ENCODE peak calls at places on chromosomes 11 and 22, in five cellular contexts. R, Q, W, L and V are unnamed samples.
A peak's percentile ranks its signal among the peaks of the same experiment; 100 is the strongest.

GRCh38 chr11:78219493-78220217 is 30.9 kb downstream of the USP35 start:
- DNase-seq in R (no peak), Q (peak; percentile 47), W (no peak), L (no peak), V (no peak)

GRCh38 chr11:10454902-10455631 is at the start of gene AMPD3:
- DNase-seq in R (no peak), Q (peak; percentile 98), W (no peak), L (no peak), V (no peak)

GRCh38 chr11:8219257-8220021 is 44.2 kb downstream of the LMO1 start:
- DNase-seq in R (peak; percentile 58), Q (peak; percentile 96), W (peak; percentile 43), L (peak; percentile 62), V (no peak)

GRCh38 chr11:746289-747175 is 732 bp upstream of the TALDO1 start:
- DNase-seq in R (peak; percentile 39), Q (peak; percentile 60), W (no peak), L (peak; percentile 42), V (no peak)

GRCh38 chr11:94740975-94741707 is 27.0 kb upstream of the AMOTL1 start:
- DNase-seq in R (no peak), Q (peak; percentile 96), W (peak; percentile 28), L (peak; percentile 37), V (no peak)

GRCh38 chr11:62145261-62145871 is 21.6 kb downstream of the INCENP start:
- DNase-seq in R (peak; percentile 13), Q (peak; percentile 35), W (no peak), L (peak; percentile 6), V (no peak)

GRCh38 chr11:61747389-61748285 is 4.8 kb upstream of the MYRF start:
- DNase-seq in R (peak; percentile 86), Q (peak; percentile 99), W (peak; percentile 85), L (peak; percentile 87), V (peak; percentile 76)

GRCh38 chr22:45413368-45414211 is at the start of the genes RIBC2 and SMC1B:
- DNase-seq in R (peak; percentile 90), Q (peak; percentile 98), W (peak; percentile 71), L (peak; percentile 75), V (peak; percentile 75)

GRCh38 chr11:60563553-60564235 is 48.5 kb downstream of the MS4A13 start:
- DNase-seq in R (no peak), Q (no peak), W (no peak), L (no peak), V (no peak)

GRCh38 chr22:35883028-35883620 is 145.5 kb downstream of the RBFOX2 start:
- DNase-seq in R (no peak), Q (no peak), W (no peak), L (no peak), V (no peak)

GRCh38 chr11:35118906-35119305 is 20.1 kb upstream of the CD44 start:
- DNase-seq in R (no peak), Q (no peak), W (no peak), L (no peak), V (no peak)

GRCh38 chr22:39270280-39270679 is 25.5 kb upstream of the PDGFB start:
- DNase-seq in R (no peak), Q (no peak), W (no peak), L (no peak), V (no peak)

GRCh38 chr11:58742981-58743880 is 11.5 kb upstream of the GLYAT start:
- DNase-seq in R (no peak), Q (no peak), W (no peak), L (no peak), V (no peak)

GRCh38 chr11:27445625-27446024 is 27.0 kb downstream of the LGR4 start:
- DNase-seq in R (no peak), Q (no peak), W (no peak), L (no peak), V (no peak)

GRCh38 chr22:29030016-29030617 is 31.5 kb downstream of the C22orf31 start:
- DNase-seq in R (peak; percentile 52), Q (no peak), W (no peak), L (peak; percentile 28), V (no peak)

GRCh38 chr11:122103366-122103765 is 12.6 kb downstream of the BLID start:
- DNase-seq in R (no peak), Q (peak; percentile 54), W (no peak), L (no peak), V (no peak)

GRCh38 chr11:65557280-65558001 is 718 bp downstream of the LTBP3 start:
- DNase-seq in R (no peak), Q (no peak), W (no peak), L (no peak), V (no peak)

GRCh38 chr22:31144223-31144622 is 3.9 kb upstream of the PLA2G3 start:
- DNase-seq in R (no peak), Q (no peak), W (no peak), L (no peak), V (no peak)

GRCh38 chr11:35143509-35144102 is 4.6 kb downstream of the CD44 start:
- DNase-seq in R (no peak), Q (no peak), W (no peak), L (no peak), V (no peak)

GRCh38 chr11:114183041-114183511 is 113.1 kb upstream of the NNMT start:
- DNase-seq in R (no peak), Q (no peak), W (peak; percentile 34), L (no peak), V (no peak)
- H3K4me1 ChIP-seq in R (peaks cover 17% of the 10 kb centered on the region), Q (no peaks in the 10 kb centered on the region), W (peaks cover 8% of the 10 kb centered on the region), L (peaks cover 62% of the 10 kb centered on the region), V (peaks cover 96% of the 10 kb centered on the region)

GRCh38 chr11:57659669-57660068 is 2.1 kb downstream of the CLP1 start:
- DNase-seq in R (no peak), Q (no peak), W (no peak), L (no peak), V (no peak)

GRCh38 chr11:57662893-57663292 is 5.0 kb upstream of the ZDHHC5 start:
- DNase-seq in R (no peak), Q (no peak), W (no peak), L (no peak), V (no peak)

GRCh38 chr11:57667065-57667714 is 724 bp upstream of the ZDHHC5 start:
- DNase-seq in R (peak; percentile 95), Q (peak; percentile 99), W (peak; percentile 98), L (peak; percentile 95), V (peak; percentile 96)

GRCh38 chr11:57667715-57668466 is at the start of gene ZDHHC5:
- DNase-seq in R (peak; percentile 99), Q (peak; percentile 100), W (peak; percentile 99), L (peak; percentile 99), V (peak; percentile 99)

DNA sequence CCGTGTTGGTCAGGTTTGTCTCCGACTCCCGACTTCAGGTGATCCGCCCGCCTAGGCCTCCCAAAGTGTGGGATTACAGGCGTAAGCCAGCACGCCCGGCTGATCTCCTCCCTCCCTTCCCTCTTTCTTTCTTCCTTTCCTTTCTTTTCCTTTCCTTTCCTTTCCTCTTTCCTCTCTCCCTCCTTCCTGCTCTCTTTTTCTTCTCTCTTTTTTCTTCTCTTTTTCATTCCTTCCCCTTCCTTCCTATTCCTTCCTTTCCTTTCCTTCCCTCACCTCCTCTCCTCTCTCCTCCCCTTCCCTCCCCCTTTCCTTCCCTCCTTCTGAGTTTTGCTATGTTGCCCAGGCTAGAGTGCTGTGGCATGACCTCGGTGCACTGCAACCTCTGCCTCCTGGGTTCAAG is 3.9 kb upstream of the ZDHHC5 start:
- DNase-seq in R (no peak), Q (no peak), W (no peak), L (no peak), V (no peak)
- TF ChIP-seq CTCF in R (no peak), Q (no peak), W (no peak), L (no peak), V (no peak)

GRCh38 chr11:3782963-3783362 is 14.4 kb downstream of the NUP98 start:
- DNase-seq in R (no peak), Q (no peak), W (no peak), L (no peak), V (no peak)

GRCh38 chr11:3781423-3781822 is 15.9 kb downstream of the NUP98 start:
- DNase-seq in R (no peak), Q (no peak), W (no peak), L (no peak), V (no peak)

DNA sequence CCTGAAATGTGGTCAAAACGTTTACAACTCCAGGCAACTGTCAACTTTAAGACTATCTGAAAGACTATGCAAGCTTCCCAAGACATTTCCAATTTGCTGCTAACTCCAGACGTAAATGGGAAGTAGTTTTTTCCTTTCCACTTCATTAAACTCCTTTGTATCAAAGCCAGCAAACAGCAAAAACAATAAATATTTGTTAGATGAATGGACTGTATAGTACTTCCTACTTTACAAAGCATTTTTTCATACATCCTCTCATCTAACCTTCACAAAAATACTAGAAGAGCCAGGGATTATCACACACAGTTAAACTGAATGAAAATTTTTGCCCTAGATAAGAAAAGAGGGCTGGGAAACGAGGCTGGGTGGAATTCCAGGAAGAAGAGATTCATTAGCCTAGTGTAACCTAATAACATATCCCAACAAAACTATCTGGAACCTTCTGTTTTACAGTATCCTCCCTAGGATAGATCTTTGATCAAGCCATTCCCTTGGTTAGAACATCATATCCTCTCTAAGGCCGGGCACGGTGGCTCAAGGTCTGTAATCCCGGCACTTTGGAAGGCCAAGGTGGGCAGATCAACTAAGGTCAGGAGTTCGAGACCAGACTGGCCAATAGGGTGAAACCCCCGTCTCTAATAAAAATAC is 10.4 kb downstream of the NUP98 start:
- DNase-seq in R (no peak), Q (peak; percentile 86), W (no peak), L (no peak), V (no peak)
- H3K4me1 ChIP-seq in R (no peaks in the 10 kb centered on the region), Q (peaks cover 11% of the 10 kb centered on the region), W (peaks cover 3% of the 10 kb centered on the region), L (peaks cover 19% of the 10 kb centered on the region), V (peaks cover 61% of the 10 kb centered on the region)

GRCh38 chr11:84993386-84993785 is 633.8 kb downstream of the DLG2 start:
- DNase-seq in R (peak; percentile 18), Q (no peak), W (no peak), L (no peak), V (no peak)
- TF ChIP-seq CTCF in R (no peak), Q (peak; percentile 37), W (no peak), L (no peak), V (no peak)

DNA sequence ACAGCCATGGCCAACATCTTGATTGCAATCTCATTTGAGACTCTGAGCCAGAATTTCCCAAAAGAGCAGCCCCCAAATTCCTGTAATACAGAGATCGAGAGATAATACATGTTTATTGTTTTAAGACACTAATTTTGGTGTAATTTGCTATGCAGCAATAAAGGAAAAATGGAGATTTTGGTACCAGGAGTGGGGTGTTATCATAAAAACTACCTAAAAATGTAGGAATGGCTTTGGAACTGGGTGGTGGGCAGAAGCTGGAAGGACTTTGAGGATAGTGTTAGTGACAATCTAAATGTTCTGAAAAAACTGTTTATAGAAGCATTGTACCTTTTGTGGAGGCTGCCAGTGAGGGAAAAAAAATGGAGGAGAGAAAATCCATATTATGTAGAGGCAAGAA is 32.4 kb downstream of the C11orf96 start:
- DNase-seq in R (no peak), Q (no peak), W (no peak), L (no peak), V (no peak)
- H3K4me1 ChIP-seq in R (no peaks in the 10 kb centered on the region), Q (peaks cover 3% of the 10 kb centered on the region), W (no peaks in the 10 kb centered on the region), L (no peaks in the 10 kb centered on the region), V (peaks cover 6% of the 10 kb centered on the region)